ENCODE peak calls at places on chromosomes 12 and 14, in six cellular contexts. A is OCI-LY7; I is heart left ventricle; D is pancreas; C is PC-9; O is naive thymus-derived CD4-positive, alpha-beta T cell. V is an unnamed sample.
A peak's percentile ranks its signal among the peaks of the same experiment; 100 is the strongest.

GRCh38 chr12:47988073-47989022 is 15.9 kb downstream of the COL2A1 start:
- DNase-seq in A (no peak), I (no peak), D (no peak), C (no peak), O (no peak), V (no peak)

GRCh38 chr12:47216150-47216677 is 136.5 kb upstream of the AMIGO2 start:
- DNase-seq in A (peak; percentile 92), I (no peak), D (no peak), C (no peak), O (peak; percentile 82), V (peak; percentile 77)

GRCh38 chr12:64147011-64147671 is 75.0 kb downstream of the KICS2 start:
- DNase-seq in A (no peak), I (no peak), D (no peak), C (no peak), O (no peak), V (no peak)

GRCh38 chr14:57937681-57938080 is 71.8 kb upstream of the SLC35F4 start:
- DNase-seq in A (no peak), I (no peak), D (no peak), C (no peak), O (no peak), V (no peak)

GRCh38 chr14:61462566-61463195 is 141.3 kb downstream of the PRKCH start:
- DNase-seq in A (no peak), I (no peak), D (no peak), C (no peak), O (no peak), V (no peak)

GRCh38 chr12:128381961-128382360 is 115.0 kb downstream of the TMEM132C start:
- DNase-seq in A (no peak), I (no peak), D (no peak), C (no peak), O (no peak), V (no peak)

GRCh38 chr12:121893901-121894540 is 5.4 kb downstream of the PSMD9 start:
- DNase-seq in A (peak; percentile 70), I (no peak), D (peak; percentile 58), C (peak; percentile 34), O (no peak), V (no peak)

GRCh38 chr12:56886319-56886718 is 47.9 kb downstream of the SDR9C7 start:
- DNase-seq in A (no peak), I (no peak), D (no peak), C (no peak), O (no peak), V (no peak)

GRCh38 chr12:91316825-91317224 is 134.2 kb upstream of the DCN start:
- DNase-seq in A (no peak), I (no peak), D (no peak), C (no peak), O (no peak), V (no peak)

GRCh38 chr12:45756666-45757065 is 27.2 kb downstream of the ARID2 start:
- DNase-seq in A (no peak), I (no peak), D (no peak), C (no peak), O (no peak), V (no peak)

GRCh38 chr14:80426686-80427085 is 215.4 kb upstream of the DIO2 start:
- DNase-seq in A (no peak), I (no peak), D (no peak), C (no peak), O (no peak), V (no peak)

GRCh38 chr12:82479511-82479910 is 121.2 kb downstream of the METTL25 start:
- DNase-seq in A (no peak), I (no peak), D (no peak), C (no peak), O (no peak), V (no peak)

GRCh38 chr12:74890237-74890599 is 319.4 kb downstream of the KCNC2 start:
- DNase-seq in A (no peak), I (no peak), D (no peak), C (peak; percentile 37), O (no peak), V (no peak)

GRCh38 chr12:46212108-46212982 is 56.5 kb downstream of the SLC38A1 start:
- DNase-seq in A (no peak), I (no peak), D (no peak), C (no peak), O (no peak), V (no peak)

GRCh38 chr12:132623072-132623869 is 4.7 kb downstream of the P2RX2 start:
- DNase-seq in A (no peak), I (no peak), D (no peak), C (peak; percentile 76), O (no peak), V (no peak)

GRCh38 chr12:114306646-114307045 is 99.3 kb downstream of the TBX5 start:
- DNase-seq in A (no peak), I (no peak), D (no peak), C (no peak), O (no peak), V (no peak)

GRCh38 chr14:96055065-96055752 is 16.0 kb downstream of the C14orf132 start:
- DNase-seq in A (no peak), I (no peak), D (no peak), C (no peak), O (no peak), V (no peak)

GRCh38 chr14:33484264-33484663 is 466.6 kb downstream of the EGLN3 start:
- DNase-seq in A (no peak), I (no peak), D (no peak), C (no peak), O (no peak), V (no peak)

GRCh38 chr12:80509781-80510556 is 65.9 kb downstream of the PTPRQ start:
- DNase-seq in A (no peak), I (no peak), D (no peak), C (no peak), O (no peak), V (no peak)

GRCh38 chr14:56331815-56332214 is 213.6 kb downstream of the PELI2 start:
- DNase-seq in A (no peak), I (no peak), D (no peak), C (no peak), O (no peak), V (no peak)

GRCh38 chr12:95253386-95253785 is 35.8 kb downstream of the VEZT start:
- DNase-seq in A (no peak), I (no peak), D (no peak), C (no peak), O (no peak), V (no peak)

GRCh38 chr14:51507556-51508511 is 143.9 kb upstream of the FRMD6 start:
- DNase-seq in A (no peak), I (peak; percentile 64), D (peak; percentile 42), C (no peak), O (no peak), V (peak; percentile 82)

DNA sequence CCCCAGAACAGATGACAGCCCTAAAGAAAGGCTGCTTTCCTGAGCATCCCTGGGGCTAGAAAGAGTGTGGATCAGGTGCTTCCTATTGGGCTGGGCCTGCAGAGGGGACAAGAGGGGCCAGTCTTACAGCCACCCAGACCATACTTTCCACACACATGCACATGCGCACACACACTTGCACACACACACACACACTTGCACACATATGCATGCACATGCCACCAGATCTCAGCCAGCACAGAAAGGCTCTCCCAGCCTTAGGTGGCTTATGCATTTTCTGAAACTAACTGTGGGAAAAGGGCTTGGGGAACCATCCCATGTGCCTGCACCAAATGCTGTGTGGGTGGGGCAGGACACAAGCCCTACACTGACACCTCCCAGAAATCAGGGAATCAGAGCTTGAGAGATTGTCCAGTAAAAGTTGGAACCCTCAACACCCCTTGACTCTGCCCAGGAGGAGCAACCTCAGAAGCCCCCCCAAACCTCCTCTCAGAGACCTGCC is 2.5 kb upstream of the DIO3 start:
- DNase-seq in A (no peak), I (no peak), D (no peak), C (no peak), O (no peak), V (no peak)
- H3K4me1 ChIP-seq in A (peaks cover 24% of the 10 kb centered on the region), I (no peaks in the 10 kb centered on the region), D (no peaks in the 10 kb centered on the region), C (peaks cover 7% of the 10 kb centered on the region), O (no peaks in the 10 kb centered on the region), V (no peaks in the 10 kb centered on the region)

DNA sequence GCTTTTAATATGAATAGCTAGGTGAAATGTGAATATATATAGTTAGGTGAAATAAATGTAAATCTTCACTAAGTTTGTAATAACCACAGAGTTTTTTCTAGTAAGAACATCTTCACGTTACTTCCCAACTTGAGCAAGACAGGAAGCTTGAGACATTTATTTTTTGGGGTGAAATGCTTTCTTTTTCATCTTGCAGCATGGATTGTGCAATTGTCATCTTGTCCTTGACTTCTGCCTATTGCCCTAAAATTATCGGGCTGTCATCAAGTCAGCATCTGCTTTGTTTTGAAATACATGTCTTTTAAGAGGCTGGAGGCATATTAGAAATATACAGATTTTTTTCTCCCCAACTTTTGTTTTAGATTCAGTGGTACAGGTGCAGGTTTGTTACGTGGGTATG is 433.9 kb downstream of the PCNX1 start:
- DNase-seq in A (no peak), I (no peak), D (no peak), C (no peak), O (no peak), V (no peak)
- H3K4me1 ChIP-seq in A (no peaks in the 10 kb centered on the region), I (no peaks in the 10 kb centered on the region), D (peaks cover 8% of the 10 kb centered on the region), C (no peaks in the 10 kb centered on the region), O (no peaks in the 10 kb centered on the region), V (peaks cover 2% of the 10 kb centered on the region)

DNA sequence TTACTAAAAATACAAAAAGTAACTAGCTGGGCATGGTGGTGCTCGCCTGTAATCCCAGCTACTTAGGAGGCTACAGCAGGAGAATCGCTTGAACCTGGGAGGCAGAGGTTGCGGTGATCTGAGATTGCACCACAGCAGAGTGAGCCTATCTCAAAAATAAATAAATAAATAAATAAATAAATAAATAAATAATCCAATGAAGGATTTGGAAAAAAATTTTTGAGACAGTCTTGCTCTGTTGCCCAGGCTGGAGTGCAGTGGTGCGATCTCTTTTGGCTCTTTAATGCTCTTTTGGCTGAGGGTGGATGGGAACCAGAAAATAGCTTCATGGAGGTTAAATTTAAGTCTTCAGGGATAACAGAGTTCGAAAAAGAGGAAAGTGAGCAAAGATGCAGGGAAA is 11.7 kb downstream of the ATP5MC2 start:
- DNase-seq in A (no peak), I (no peak), D (no peak), C (no peak), O (no peak), V (no peak)
- H3K4me1 ChIP-seq in A (no peaks in the 10 kb centered on the region), I (peaks cover 29% of the 10 kb centered on the region), D (peaks cover 18% of the 10 kb centered on the region), C (peaks cover 4% of the 10 kb centered on the region), O (no peaks in the 10 kb centered on the region), V (peaks cover 1% of the 10 kb centered on the region)

DNA sequence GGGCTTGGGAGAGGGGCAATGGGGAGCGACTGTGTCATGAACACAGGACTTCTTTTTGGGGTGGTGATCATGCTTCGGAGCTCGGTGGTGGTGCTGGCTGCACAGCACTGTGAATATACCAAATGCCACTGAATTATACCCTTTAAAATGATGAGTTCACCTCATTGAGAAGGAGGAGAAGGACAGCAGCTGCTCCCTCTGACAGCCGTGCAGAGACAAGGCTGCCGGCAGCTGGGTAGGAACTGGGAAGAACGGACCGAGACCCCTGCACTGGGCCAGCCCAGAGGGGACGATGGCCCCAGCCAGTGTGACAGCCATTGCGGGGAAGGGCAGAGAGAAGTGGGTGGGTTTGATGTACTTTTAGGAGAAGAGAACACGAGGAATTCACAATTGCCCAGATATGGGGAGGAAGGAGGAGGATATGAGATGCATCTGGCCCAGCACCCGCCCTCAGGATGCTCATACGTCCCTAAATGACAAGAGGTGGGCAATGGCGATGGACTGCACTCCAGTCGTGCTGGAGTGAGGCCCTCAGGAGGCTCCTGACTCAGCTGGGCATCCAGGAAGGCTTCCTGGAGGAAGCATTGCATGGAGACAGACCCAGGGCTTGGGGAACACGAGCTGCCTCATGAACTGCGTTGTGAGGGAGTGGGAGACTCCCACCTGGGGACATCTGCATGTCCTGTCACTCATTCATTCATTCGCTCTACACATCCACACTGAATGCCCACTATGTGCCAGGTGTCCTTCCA is 64.3 kb upstream of the C14orf180 start:
- DNase-seq in A (no peak), I (no peak), D (no peak), C (no peak), O (no peak), V (no peak)
- H3K4me1 ChIP-seq in A (no peaks in the 10 kb centered on the region), I (no peaks in the 10 kb centered on the region), D (no peaks in the 10 kb centered on the region), C (no peaks in the 10 kb centered on the region), O (no peaks in the 10 kb centered on the region), V (no peaks in the 10 kb centered on the region)

GRCh38 chr12:104604995-104605675 is 148.4 kb downstream of the CHST11 start:
- DNase-seq in A (no peak), I (peak; percentile 38), D (peak; percentile 26), C (no peak), O (no peak), V (peak; percentile 75)
- H3K4me1 ChIP-seq in A (peaks cover 49% of the 10 kb centered on the region), I (peaks cover 32% of the 10 kb centered on the region), D (no peaks in the 10 kb centered on the region), C (peaks cover 80% of the 10 kb centered on the region), O (peaks cover 10% of the 10 kb centered on the region), V (no peaks in the 10 kb centered on the region)